ENCODE peak calls at places on chromosomes 4 and X, in ten cellular contexts. One of them, this sample, is unnamed.

GRCh38 chrX:13518126-13518525 is 51.3 kb upstream of the EGFL6 start:
- DNase-seq in CD4-positive, alpha-beta T cell: no peak
- DNase-seq in neural crest cell: no peak
- DNase-seq in activated B cell treated with CpG ODN at 0.5 μM for 24 hours: no peak
- DNase-seq in CD8-positive, alpha-beta T cell: no peak
- DNase-seq in neural progenitor cell: no peak
- DNase-seq in fibroblast of mammary gland: no peak
- DNase-seq in HFFc6: no peak
- DNase-seq in endothelial cell: no peak
- DNase-seq in HFF-Myc: no peak
- DNase-seq in this sample: no peak

GRCh38 chr4:40379248-40379647 is 44.1 kb downstream of the CHRNA9 start:
- DNase-seq in CD4-positive, alpha-beta T cell: no peak
- DNase-seq in neural crest cell: no peak
- DNase-seq in activated B cell treated with CpG ODN at 0.5 μM for 24 hours: no peak
- DNase-seq in CD8-positive, alpha-beta T cell: no peak
- DNase-seq in neural progenitor cell: no peak
- DNase-seq in fibroblast of mammary gland: no peak
- DNase-seq in HFFc6: no peak
- DNase-seq in endothelial cell: no peak
- DNase-seq in HFF-Myc: no peak
- DNase-seq in this sample: no peak

GRCh38 chrX:20715176-20715575 is 448.5 kb upstream of the RPS6KA3 start:
- DNase-seq in CD4-positive, alpha-beta T cell: no peak
- DNase-seq in neural crest cell: no peak
- DNase-seq in activated B cell treated with CpG ODN at 0.5 μM for 24 hours: no peak
- DNase-seq in CD8-positive, alpha-beta T cell: no peak
- DNase-seq in neural progenitor cell: no peak
- DNase-seq in fibroblast of mammary gland: no peak
- DNase-seq in HFFc6: no peak
- DNase-seq in endothelial cell: no peak
- DNase-seq in HFF-Myc: no peak
- DNase-seq in this sample: no peak

GRCh38 chr4:113840850-113841249 is 79.3 kb upstream of the CAMK2D start:
- DNase-seq in CD4-positive, alpha-beta T cell: no peak
- DNase-seq in neural crest cell: no peak
- DNase-seq in activated B cell treated with CpG ODN at 0.5 μM for 24 hours: no peak
- DNase-seq in CD8-positive, alpha-beta T cell: no peak
- DNase-seq in neural progenitor cell: no peak
- DNase-seq in fibroblast of mammary gland: no peak
- DNase-seq in HFFc6: peak; percentile 4
- DNase-seq in endothelial cell: no peak
- DNase-seq in HFF-Myc: no peak
- DNase-seq in this sample: no peak

GRCh38 chr4:31807036-31807435 is 1086.9 kb downstream of the PCDH7 start:
- DNase-seq in CD4-positive, alpha-beta T cell: no peak
- DNase-seq in neural crest cell: no peak
- DNase-seq in activated B cell treated with CpG ODN at 0.5 μM for 24 hours: no peak
- DNase-seq in CD8-positive, alpha-beta T cell: no peak
- DNase-seq in neural progenitor cell: no peak
- DNase-seq in fibroblast of mammary gland: peak; percentile 2
- DNase-seq in HFFc6: no peak
- DNase-seq in endothelial cell: no peak
- DNase-seq in HFF-Myc: no peak
- DNase-seq in this sample: no peak

GRCh38 chr4:5952286-5953002 is 59.6 kb upstream of the CRMP1 start:
- DNase-seq in CD4-positive, alpha-beta T cell: no peak
- DNase-seq in neural crest cell: no peak
- DNase-seq in activated B cell treated with CpG ODN at 0.5 μM for 24 hours: no peak
- DNase-seq in CD8-positive, alpha-beta T cell: no peak
- DNase-seq in neural progenitor cell: no peak
- DNase-seq in fibroblast of mammary gland: no peak
- DNase-seq in HFFc6: no peak
- DNase-seq in endothelial cell: no peak
- DNase-seq in HFF-Myc: no peak
- DNase-seq in this sample: no peak

GRCh38 chr4:107500551-107500950 is 219.5 kb downstream of the PAPSS1 start:
- DNase-seq in CD4-positive, alpha-beta T cell: no peak
- DNase-seq in neural crest cell: no peak
- DNase-seq in activated B cell treated with CpG ODN at 0.5 μM for 24 hours: no peak
- DNase-seq in CD8-positive, alpha-beta T cell: no peak
- DNase-seq in neural progenitor cell: no peak
- DNase-seq in fibroblast of mammary gland: no peak
- DNase-seq in HFFc6: no peak
- DNase-seq in endothelial cell: no peak
- DNase-seq in HFF-Myc: no peak
- DNase-seq in this sample: no peak

GRCh38 chr4:144174401-144175067 is 34.0 kb upstream of the GYPA start:
- DNase-seq in CD4-positive, alpha-beta T cell: no peak
- DNase-seq in neural crest cell: no peak
- DNase-seq in activated B cell treated with CpG ODN at 0.5 μM for 24 hours: no peak
- DNase-seq in CD8-positive, alpha-beta T cell: no peak
- DNase-seq in neural progenitor cell: peak; percentile 67
- DNase-seq in fibroblast of mammary gland: peak; percentile 69
- DNase-seq in HFFc6: peak; percentile 66
- DNase-seq in endothelial cell: peak; percentile 6
- DNase-seq in HFF-Myc: peak; percentile 32
- DNase-seq in this sample: no peak

GRCh38 chr4:156710571-156711195 is 260.9 kb downstream of the PDGFC start:
- DNase-seq in CD4-positive, alpha-beta T cell: no peak
- DNase-seq in neural crest cell: no peak
- DNase-seq in activated B cell treated with CpG ODN at 0.5 μM for 24 hours: no peak
- DNase-seq in CD8-positive, alpha-beta T cell: no peak
- DNase-seq in neural progenitor cell: no peak
- DNase-seq in fibroblast of mammary gland: peak; percentile 20
- DNase-seq in HFFc6: peak; percentile 12
- DNase-seq in endothelial cell: no peak
- DNase-seq in HFF-Myc: peak; percentile 5
- DNase-seq in this sample: no peak

GRCh38 chr4:130257271-130257670 is 1161.3 kb downstream of the C4orf33 start:
- DNase-seq in CD4-positive, alpha-beta T cell: no peak
- DNase-seq in neural crest cell: no peak
- DNase-seq in activated B cell treated with CpG ODN at 0.5 μM for 24 hours: no peak
- DNase-seq in CD8-positive, alpha-beta T cell: no peak
- DNase-seq in neural progenitor cell: no peak
- DNase-seq in fibroblast of mammary gland: peak; percentile 84
- DNase-seq in HFFc6: peak; percentile 92
- DNase-seq in endothelial cell: no peak
- DNase-seq in HFF-Myc: no peak
- DNase-seq in this sample: no peak

GRCh38 chr4:122921971-122922876 is at the start of gene NUDT6:
- DNase-seq in CD4-positive, alpha-beta T cell: peak; percentile 19
- DNase-seq in neural crest cell: peak; percentile 50
- DNase-seq in activated B cell treated with CpG ODN at 0.5 μM for 24 hours: peak; percentile 34
- DNase-seq in CD8-positive, alpha-beta T cell: peak; percentile 4
- DNase-seq in neural progenitor cell: peak; percentile 88
- DNase-seq in fibroblast of mammary gland: peak; percentile 74
- DNase-seq in HFFc6: no peak
- DNase-seq in endothelial cell: peak; percentile 55
- DNase-seq in HFF-Myc: no peak
- DNase-seq in this sample: peak; percentile 29

GRCh38 chrX:9569875-9570274 is 105.0 kb downstream of the TBL1X start:
- DNase-seq in CD4-positive, alpha-beta T cell: no peak
- DNase-seq in neural crest cell: no peak
- DNase-seq in activated B cell treated with CpG ODN at 0.5 μM for 24 hours: no peak
- DNase-seq in CD8-positive, alpha-beta T cell: no peak
- DNase-seq in neural progenitor cell: no peak
- DNase-seq in fibroblast of mammary gland: peak; percentile 25
- DNase-seq in HFFc6: no peak
- DNase-seq in endothelial cell: no peak
- DNase-seq in HFF-Myc: no peak
- DNase-seq in this sample: no peak

GRCh38 chr4:109631709-109632108 is 71.5 kb downstream of the CASP6 start:
- DNase-seq in CD4-positive, alpha-beta T cell: no peak
- DNase-seq in neural crest cell: no peak
- DNase-seq in activated B cell treated with CpG ODN at 0.5 μM for 24 hours: no peak
- DNase-seq in CD8-positive, alpha-beta T cell: no peak
- DNase-seq in neural progenitor cell: peak; percentile 24
- DNase-seq in fibroblast of mammary gland: peak; percentile 24
- DNase-seq in HFFc6: no peak
- DNase-seq in endothelial cell: no peak
- DNase-seq in HFF-Myc: no peak
- DNase-seq in this sample: no peak

DNA sequence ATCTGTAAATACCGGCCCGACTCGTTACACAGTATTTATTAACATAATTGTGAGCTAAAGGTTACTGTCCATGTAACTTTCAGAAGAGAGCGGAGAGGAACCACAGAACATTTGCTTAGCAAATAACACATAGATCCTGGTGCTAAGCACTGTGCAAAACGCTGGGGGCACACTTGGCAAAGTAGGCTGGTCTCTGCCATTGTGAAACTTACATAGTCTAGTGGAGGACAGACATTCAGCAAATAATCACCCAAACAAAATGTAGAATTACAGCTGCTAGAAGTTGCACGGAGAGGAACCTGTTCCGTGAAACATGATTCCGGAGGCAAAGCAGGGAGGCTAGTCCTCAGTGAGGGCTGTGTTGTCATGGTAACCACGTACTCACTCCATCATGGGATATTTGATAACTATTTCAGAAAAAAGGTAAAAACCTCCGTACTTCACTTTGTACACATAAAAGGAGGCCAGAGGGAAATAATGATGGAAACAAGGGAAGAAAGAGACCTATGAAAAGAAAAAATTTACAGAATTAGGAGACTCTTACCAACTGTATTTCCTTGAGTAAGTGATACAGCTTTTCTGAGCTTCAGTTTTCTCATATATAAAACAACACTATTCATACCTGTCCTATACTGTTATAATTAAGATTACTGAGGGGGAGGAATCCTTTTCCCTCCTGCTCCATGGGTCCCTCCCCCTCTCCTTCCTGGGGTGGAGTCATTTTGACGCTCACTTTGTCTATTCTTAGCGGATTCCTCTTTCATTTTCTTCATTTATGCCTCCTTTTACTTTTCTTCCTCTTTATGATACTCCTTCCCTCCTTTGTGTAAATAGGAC is 760 bp upstream of the RASGEF1B start:
- DNase-seq in CD4-positive, alpha-beta T cell: peak; percentile 32
- DNase-seq in neural crest cell: no peak
- DNase-seq in activated B cell treated with CpG ODN at 0.5 μM for 24 hours: no peak
- DNase-seq in CD8-positive, alpha-beta T cell: peak; percentile 38
- DNase-seq in neural progenitor cell: peak; percentile 60
- DNase-seq in fibroblast of mammary gland: peak; percentile 32
- DNase-seq in HFFc6: peak; percentile 8
- DNase-seq in endothelial cell: peak; percentile 29
- DNase-seq in HFF-Myc: no peak
- DNase-seq in this sample: no peak
- TF ChIP-seq CTCF in CD4-positive, alpha-beta T cell: peak; percentile 46
- TF ChIP-seq CTCF in neural crest cell: peak; percentile 52
- TF ChIP-seq CTCF in activated B cell treated with CpG ODN at 0.5 μM for 24 hours: no peak
- TF ChIP-seq CTCF in CD8-positive, alpha-beta T cell: peak; percentile 31
- TF ChIP-seq CTCF in neural progenitor cell: peak; percentile 50
- TF ChIP-seq CTCF in fibroblast of mammary gland: peak; percentile 18
- TF ChIP-seq CTCF in HFFc6: peak; percentile 26
- TF ChIP-seq CTCF in endothelial cell: peak; percentile 19
- TF ChIP-seq CTCF in HFF-Myc: peak; percentile 16
- TF ChIP-seq CTCF in this sample: peak; percentile 33

DNA sequence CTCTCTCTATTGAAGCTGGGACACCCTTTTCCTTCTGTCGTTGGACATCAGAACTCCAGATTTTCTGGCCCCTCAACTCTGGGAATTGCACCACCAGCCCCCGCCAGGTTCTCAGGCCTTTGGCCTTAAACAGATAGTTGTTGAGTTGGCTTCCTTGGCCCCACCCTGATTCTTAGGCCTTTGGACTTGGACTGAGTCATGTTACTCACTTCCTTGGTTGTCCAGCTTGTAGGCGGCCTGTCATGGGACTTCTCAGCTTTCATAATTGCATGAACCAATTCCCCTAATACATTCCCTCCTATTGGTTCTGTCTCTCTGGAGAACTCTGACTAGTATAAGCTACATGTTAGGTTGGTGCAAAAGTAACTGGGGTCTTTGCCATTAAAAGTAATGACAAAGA is 195.7 kb downstream of the GPAT3 start:
- DNase-seq in CD4-positive, alpha-beta T cell: no peak
- DNase-seq in neural crest cell: no peak
- DNase-seq in activated B cell treated with CpG ODN at 0.5 μM for 24 hours: no peak
- DNase-seq in CD8-positive, alpha-beta T cell: no peak
- DNase-seq in neural progenitor cell: no peak
- DNase-seq in fibroblast of mammary gland: peak; percentile 37
- DNase-seq in HFFc6: no peak
- DNase-seq in endothelial cell: no peak
- DNase-seq in HFF-Myc: peak; percentile 10
- DNase-seq in this sample: no peak
- TF ChIP-seq CTCF in CD4-positive, alpha-beta T cell: no peak
- TF ChIP-seq CTCF in neural crest cell: no peak
- TF ChIP-seq CTCF in activated B cell treated with CpG ODN at 0.5 μM for 24 hours: no peak
- TF ChIP-seq CTCF in CD8-positive, alpha-beta T cell: no peak
- TF ChIP-seq CTCF in neural progenitor cell: no peak
- TF ChIP-seq CTCF in fibroblast of mammary gland: no peak
- TF ChIP-seq CTCF in HFFc6: no peak
- TF ChIP-seq CTCF in endothelial cell: no peak
- TF ChIP-seq CTCF in HFF-Myc: no peak
- TF ChIP-seq CTCF in this sample: no peak

DNA sequence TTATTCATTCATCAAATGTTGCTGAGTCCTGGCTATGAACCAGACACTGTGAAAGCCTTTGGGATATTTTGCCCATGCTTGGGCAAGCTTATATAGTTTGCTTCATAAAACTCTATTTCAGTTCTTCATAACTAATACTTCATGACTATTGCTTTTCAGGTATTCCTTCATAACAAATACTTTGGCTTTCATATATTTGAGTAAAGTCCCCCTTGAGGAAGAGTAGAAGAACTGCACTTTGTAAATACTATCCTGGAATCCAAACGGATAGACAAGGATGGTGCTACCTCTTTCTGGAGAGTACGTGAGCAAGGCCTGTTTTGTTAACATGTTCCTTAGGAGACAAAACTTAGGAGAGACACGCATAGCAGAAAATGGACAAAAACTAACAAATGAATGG is 1.7 kb upstream of the AFP start:
- DNase-seq in CD4-positive, alpha-beta T cell: no peak
- DNase-seq in neural crest cell: no peak
- DNase-seq in activated B cell treated with CpG ODN at 0.5 μM for 24 hours: no peak
- DNase-seq in CD8-positive, alpha-beta T cell: no peak
- DNase-seq in neural progenitor cell: peak; percentile 21
- DNase-seq in fibroblast of mammary gland: peak; percentile 24
- DNase-seq in HFFc6: peak; percentile 11
- DNase-seq in endothelial cell: no peak
- DNase-seq in HFF-Myc: no peak
- DNase-seq in this sample: no peak
- TF ChIP-seq CTCF in CD4-positive, alpha-beta T cell: peak; percentile 35
- TF ChIP-seq CTCF in neural crest cell: peak; percentile 63
- TF ChIP-seq CTCF in activated B cell treated with CpG ODN at 0.5 μM for 24 hours: no peak
- TF ChIP-seq CTCF in CD8-positive, alpha-beta T cell: no peak
- TF ChIP-seq CTCF in neural progenitor cell: peak; percentile 60
- TF ChIP-seq CTCF in fibroblast of mammary gland: peak; percentile 59
- TF ChIP-seq CTCF in HFFc6: peak; percentile 75
- TF ChIP-seq CTCF in endothelial cell: peak; percentile 87
- TF ChIP-seq CTCF in HFF-Myc: peak; percentile 44
- TF ChIP-seq CTCF in this sample: no peak

DNA sequence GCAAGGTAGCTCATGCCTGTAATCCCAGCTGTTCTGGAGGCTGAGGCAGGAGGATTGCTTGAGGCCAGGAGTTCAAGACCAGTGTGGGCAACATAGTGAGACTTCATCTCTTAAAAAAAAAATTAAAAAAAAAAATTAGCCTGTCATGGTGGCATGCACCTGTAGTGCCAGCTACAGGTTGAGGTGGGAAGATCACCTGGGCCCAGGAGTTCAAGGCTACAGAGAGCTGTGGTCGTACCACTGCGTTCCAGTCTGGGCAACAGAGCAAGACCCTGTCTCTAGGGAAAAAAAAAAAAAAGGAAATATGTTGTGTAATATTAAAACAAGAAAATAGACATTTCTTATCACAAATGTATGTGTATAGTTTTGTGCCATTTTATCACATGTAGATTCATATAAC is 97.8 kb downstream of the LARP1B start:
- DNase-seq in CD4-positive, alpha-beta T cell: no peak
- DNase-seq in neural crest cell: no peak
- DNase-seq in activated B cell treated with CpG ODN at 0.5 μM for 24 hours: no peak
- DNase-seq in CD8-positive, alpha-beta T cell: no peak
- DNase-seq in neural progenitor cell: no peak
- DNase-seq in fibroblast of mammary gland: no peak
- DNase-seq in HFFc6: no peak
- DNase-seq in endothelial cell: no peak
- DNase-seq in HFF-Myc: no peak
- DNase-seq in this sample: no peak
- TF ChIP-seq CTCF in CD4-positive, alpha-beta T cell: no peak
- TF ChIP-seq CTCF in neural crest cell: no peak
- TF ChIP-seq CTCF in activated B cell treated with CpG ODN at 0.5 μM for 24 hours: no peak
- TF ChIP-seq CTCF in CD8-positive, alpha-beta T cell: no peak
- TF ChIP-seq CTCF in neural progenitor cell: no peak
- TF ChIP-seq CTCF in fibroblast of mammary gland: no peak
- TF ChIP-seq CTCF in HFFc6: no peak
- TF ChIP-seq CTCF in endothelial cell: no peak
- TF ChIP-seq CTCF in HFF-Myc: no peak
- TF ChIP-seq CTCF in this sample: no peak